ENCODE peak calls at places on chromosome 1, in nine cellular contexts. One of them, this sample, is unnamed.

GRCh38 chr1:220803401-220804201 is 16.9 kb downstream of the MTARC1 start:
- DNase-seq in NCI-H748 treated with DMSO at 0.1 percent for 48 hours: no peak
- DNase-seq in activated CD4-positive, alpha-beta T cell treated with anti-CD3 and anti-CD28 coated beads, Interleukin-2, amount 10 ng/mL, durations not matched to agents 7 days and 5 days: peak; percentile 33
- DNase-seq in AG10803: peak; percentile 16
- DNase-seq in HS-5: no peak
- DNase-seq in thoracic aorta: no peak
- DNase-seq in activated T-cell treated with anti-CD3 and anti-CD28 coated beads for 48 hours: no peak
- DNase-seq in stimulated activated CD4-positive, alpha-beta T cell treated with anti-CD3 and anti-CD28 coated beads, Interleukin-12 subunit alpha, Interleukin-12 subunit beta, amount 100 ng/mL, for 48 hours: no peak
- DNase-seq in IMR-90: peak; percentile 36
- DNase-seq in this sample: peak; percentile 46

GRCh38 chr1:104665300-104665699 is 915.6 kb downstream of the AMY1C start:
- DNase-seq in NCI-H748 treated with DMSO at 0.1 percent for 48 hours: no peak
- DNase-seq in activated CD4-positive, alpha-beta T cell treated with anti-CD3 and anti-CD28 coated beads, Interleukin-2, amount 10 ng/mL, durations not matched to agents 7 days and 5 days: no peak
- DNase-seq in AG10803: no peak
- DNase-seq in HS-5: no peak
- DNase-seq in thoracic aorta: no peak
- DNase-seq in activated T-cell treated with anti-CD3 and anti-CD28 coated beads for 48 hours: no peak
- DNase-seq in stimulated activated CD4-positive, alpha-beta T cell treated with anti-CD3 and anti-CD28 coated beads, Interleukin-12 subunit alpha, Interleukin-12 subunit beta, amount 100 ng/mL, for 48 hours: no peak
- DNase-seq in IMR-90: no peak
- DNase-seq in this sample: no peak

GRCh38 chr1:158067651-158068050 is 74.2 kb downstream of the KIRREL1 start:
- DNase-seq in NCI-H748 treated with DMSO at 0.1 percent for 48 hours: no peak
- DNase-seq in activated CD4-positive, alpha-beta T cell treated with anti-CD3 and anti-CD28 coated beads, Interleukin-2, amount 10 ng/mL, durations not matched to agents 7 days and 5 days: no peak
- DNase-seq in AG10803: peak; percentile 77
- DNase-seq in HS-5: no peak
- DNase-seq in thoracic aorta: no peak
- DNase-seq in activated T-cell treated with anti-CD3 and anti-CD28 coated beads for 48 hours: no peak
- DNase-seq in stimulated activated CD4-positive, alpha-beta T cell treated with anti-CD3 and anti-CD28 coated beads, Interleukin-12 subunit alpha, Interleukin-12 subunit beta, amount 100 ng/mL, for 48 hours: no peak
- DNase-seq in IMR-90: peak; percentile 80
- DNase-seq in this sample: peak; percentile 83

GRCh38 chr1:159775716-159776115 is 5.0 kb upstream of the DUSP23 start:
- DNase-seq in NCI-H748 treated with DMSO at 0.1 percent for 48 hours: no peak
- DNase-seq in activated CD4-positive, alpha-beta T cell treated with anti-CD3 and anti-CD28 coated beads, Interleukin-2, amount 10 ng/mL, durations not matched to agents 7 days and 5 days: no peak
- DNase-seq in AG10803: peak; percentile 9
- DNase-seq in HS-5: no peak
- DNase-seq in thoracic aorta: no peak
- DNase-seq in activated T-cell treated with anti-CD3 and anti-CD28 coated beads for 48 hours: no peak
- DNase-seq in stimulated activated CD4-positive, alpha-beta T cell treated with anti-CD3 and anti-CD28 coated beads, Interleukin-12 subunit alpha, Interleukin-12 subunit beta, amount 100 ng/mL, for 48 hours: no peak
- DNase-seq in IMR-90: no peak
- DNase-seq in this sample: no peak

GRCh38 chr1:228152097-228152917 is 2.6 kb downstream of the GJC2 start:
- DNase-seq in NCI-H748 treated with DMSO at 0.1 percent for 48 hours: no peak
- DNase-seq in activated CD4-positive, alpha-beta T cell treated with anti-CD3 and anti-CD28 coated beads, Interleukin-2, amount 10 ng/mL, durations not matched to agents 7 days and 5 days: no peak
- DNase-seq in AG10803: no peak
- DNase-seq in HS-5: no peak
- DNase-seq in thoracic aorta: no peak
- DNase-seq in activated T-cell treated with anti-CD3 and anti-CD28 coated beads for 48 hours: no peak
- DNase-seq in stimulated activated CD4-positive, alpha-beta T cell treated with anti-CD3 and anti-CD28 coated beads, Interleukin-12 subunit alpha, Interleukin-12 subunit beta, amount 100 ng/mL, for 48 hours: no peak
- DNase-seq in IMR-90: no peak
- DNase-seq in this sample: no peak

GRCh38 chr1:11383553-11384169 is 95.3 kb upstream of the DISP3 start:
- DNase-seq in NCI-H748 treated with DMSO at 0.1 percent for 48 hours: no peak
- DNase-seq in activated CD4-positive, alpha-beta T cell treated with anti-CD3 and anti-CD28 coated beads, Interleukin-2, amount 10 ng/mL, durations not matched to agents 7 days and 5 days: peak; percentile 18
- DNase-seq in AG10803: no peak
- DNase-seq in HS-5: no peak
- DNase-seq in thoracic aorta: no peak
- DNase-seq in activated T-cell treated with anti-CD3 and anti-CD28 coated beads for 48 hours: no peak
- DNase-seq in stimulated activated CD4-positive, alpha-beta T cell treated with anti-CD3 and anti-CD28 coated beads, Interleukin-12 subunit alpha, Interleukin-12 subunit beta, amount 100 ng/mL, for 48 hours: no peak
- DNase-seq in IMR-90: no peak
- DNase-seq in this sample: no peak

GRCh38 chr1:175191654-175192053 is 922 bp downstream of the KIAA0040 start:
- DNase-seq in NCI-H748 treated with DMSO at 0.1 percent for 48 hours: no peak
- DNase-seq in activated CD4-positive, alpha-beta T cell treated with anti-CD3 and anti-CD28 coated beads, Interleukin-2, amount 10 ng/mL, durations not matched to agents 7 days and 5 days: peak; percentile 56
- DNase-seq in AG10803: peak; percentile 13
- DNase-seq in HS-5: no peak
- DNase-seq in thoracic aorta: no peak
- DNase-seq in activated T-cell treated with anti-CD3 and anti-CD28 coated beads for 48 hours: no peak
- DNase-seq in stimulated activated CD4-positive, alpha-beta T cell treated with anti-CD3 and anti-CD28 coated beads, Interleukin-12 subunit alpha, Interleukin-12 subunit beta, amount 100 ng/mL, for 48 hours: peak; percentile 21
- DNase-seq in IMR-90: no peak
- DNase-seq in this sample: peak; percentile 48

GRCh38 chr1:111192643-111193519 is 7.6 kb downstream of the DENND2D start:
- DNase-seq in NCI-H748 treated with DMSO at 0.1 percent for 48 hours: no peak
- DNase-seq in activated CD4-positive, alpha-beta T cell treated with anti-CD3 and anti-CD28 coated beads, Interleukin-2, amount 10 ng/mL, durations not matched to agents 7 days and 5 days: no peak
- DNase-seq in AG10803: peak; percentile 31
- DNase-seq in HS-5: no peak
- DNase-seq in thoracic aorta: no peak
- DNase-seq in activated T-cell treated with anti-CD3 and anti-CD28 coated beads for 48 hours: no peak
- DNase-seq in stimulated activated CD4-positive, alpha-beta T cell treated with anti-CD3 and anti-CD28 coated beads, Interleukin-12 subunit alpha, Interleukin-12 subunit beta, amount 100 ng/mL, for 48 hours: no peak
- DNase-seq in IMR-90: peak; percentile 21
- DNase-seq in this sample: peak; percentile 50

This sample was measured in EH.